ENCODE peak calls at places on chromosomes 2 and 18, in nine cellular contexts. Y, F, D, O, T, H, R, M and P are unnamed samples.

GRCh38 chr2:62293490-62294212 is 97.7 kb downstream of the B3GNT2 start:
- DNase-seq in T (peak), O (no peak), H (peak), Y (no peak), R (peak), M (peak), D (peak), F (peak), P (no peak)

GRCh38 chr2:112881217-112882000 is 29.6 kb upstream of the IL37 start:
- DNase-seq in O (peak), F (no peak), R (peak), M (peak), D (peak), Y (no peak), T (peak), H (no peak), P (no peak)

GRCh38 chr2:127604986-127605385 is 41.0 kb upstream of the GPR17 start:
- DNase-seq in Y (no peak), O (no peak), M (peak), R (no peak), H (no peak), F (no peak), D (no peak), T (no peak), P (no peak)

GRCh38 chr2:51795248-51795888 is 763.4 kb upstream of the NRXN1 start:
- DNase-seq in O (peak), F (no peak), Y (no peak), M (no peak), R (no peak), T (no peak), D (no peak), H (peak), P (no peak)

GRCh38 chr2:204251118-204251757 is 294.0 kb upstream of the PARD3B start:
- DNase-seq in T (no peak), M (no peak), Y (no peak), O (no peak), H (no peak), D (no peak), F (no peak), R (no peak), P (no peak)

GRCh38 chr18:14577971-14578370 is 34.6 kb upstream of the POTEC start:
- DNase-seq in T (no peak), D (peak), O (no peak), F (no peak), H (no peak), Y (no peak), M (no peak), R (no peak), P (no peak)

GRCh38 chr2:15989559-15989958 is 49.2 kb downstream of the MYCN start:
- DNase-seq in O (no peak), D (no peak), M (no peak), R (no peak), Y (no peak), H (no peak), F (no peak), T (no peak), P (no peak)

GRCh38 chr2:204808494-204808893 is 263.2 kb downstream of the PARD3B start:
- DNase-seq in F (no peak), Y (no peak), R (no peak), T (no peak), M (no peak), D (no peak), O (no peak), H (no peak), P (no peak)

GRCh38 chr18:63977040-63977439 is 7.2 kb downstream of the SERPINB8 start:
- DNase-seq in R (no peak), Y (no peak), M (no peak), O (no peak), T (no peak), H (no peak), F (no peak), D (no peak), P (no peak)